ENCODE peak calls at places on chromosome 7, in four cellular contexts. One of them, this sample, is unnamed.

GRCh38 chr7:2927592-2927991 is 83.5 kb upstream of the GNA12 start:
- DNase-seq in ovary: peak; percentile 26
- DNase-seq in A549: no peak
- DNase-seq in transverse colon: no peak
- DNase-seq in this sample: peak; percentile 14

GRCh38 chr7:24102988-24103387 is 181.0 kb upstream of the NPY start:
- DNase-seq in ovary: no peak
- DNase-seq in A549: no peak
- DNase-seq in transverse colon: no peak
- DNase-seq in this sample: no peak

GRCh38 chr7:92244803-92245486 is 769 bp downstream of the KRIT1 start:
- DNase-seq in ovary: no peak
- DNase-seq in A549: no peak
- DNase-seq in transverse colon: no peak
- DNase-seq in this sample: no peak

GRCh38 chr7:157678503-157678902 is 341.7 kb downstream of the DNAJB6 start:
- DNase-seq in ovary: no peak
- DNase-seq in A549: no peak
- DNase-seq in transverse colon: no peak
- DNase-seq in this sample: no peak

GRCh38 chr7:98283127-98283886 is 1.8 kb downstream of the BRI3 start:
- DNase-seq in ovary: no peak
- DNase-seq in A549: no peak
- DNase-seq in transverse colon: peak; percentile 63
- DNase-seq in this sample: peak; percentile 75

GRCh38 chr7:69864822-69865221 is 266.5 kb downstream of the AUTS2 start:
- DNase-seq in ovary: no peak
- DNase-seq in A549: no peak
- DNase-seq in transverse colon: no peak
- DNase-seq in this sample: no peak

GRCh38 chr7:132113536-132114409 is 462.5 kb downstream of the PLXNA4 start:
- DNase-seq in ovary: no peak
- DNase-seq in A549: no peak
- DNase-seq in transverse colon: no peak
- DNase-seq in this sample: no peak

GRCh38 chr7:106110885-106111670 is 1.0 kb downstream of the SYPL1 start:
- DNase-seq in ovary: no peak
- DNase-seq in A549: no peak
- DNase-seq in transverse colon: no peak
- DNase-seq in this sample: no peak

GRCh38 chr7:121480058-121480457 is 84.0 kb upstream of the FAM3C start:
- DNase-seq in ovary: no peak
- DNase-seq in A549: no peak
- DNase-seq in transverse colon: no peak
- DNase-seq in this sample: no peak

GRCh38 chr7:71626206-71626605 is 494.3 kb downstream of the GALNT17 start:
- DNase-seq in ovary: no peak
- DNase-seq in A549: no peak
- DNase-seq in transverse colon: no peak
- DNase-seq in this sample: no peak

GRCh38 chr7:155893176-155893575 is 80.9 kb upstream of the SHH start:
- DNase-seq in ovary: no peak
- DNase-seq in A549: no peak
- DNase-seq in transverse colon: no peak
- DNase-seq in this sample: no peak

GRCh38 chr7:18413447-18413846 is 82.1 kb upstream of the HDAC9 start:
- DNase-seq in ovary: no peak
- DNase-seq in A549: no peak
- DNase-seq in transverse colon: no peak
- DNase-seq in this sample: no peak

GRCh38 chr7:92968502-92968901 is 132.1 kb upstream of the CDK6 start:
- DNase-seq in ovary: no peak
- DNase-seq in A549: no peak
- DNase-seq in transverse colon: no peak
- DNase-seq in this sample: no peak

GRCh38 chr7:36763084-36763807 is 39.0 kb upstream of the AOAH start:
- DNase-seq in ovary: no peak
- DNase-seq in A549: no peak
- DNase-seq in transverse colon: no peak
- DNase-seq in this sample: no peak

GRCh38 chr7:45460379-45460778 is 113.8 kb upstream of the ADCY1 start:
- DNase-seq in ovary: no peak
- DNase-seq in A549: no peak
- DNase-seq in transverse colon: no peak
- DNase-seq in this sample: no peak

GRCh38 chr7:44520574-44520973 is 20.6 kb downstream of the NPC1L1 start:
- DNase-seq in ovary: no peak
- DNase-seq in A549: no peak
- DNase-seq in transverse colon: no peak
- DNase-seq in this sample: no peak

GRCh38 chr7:50727072-50727471 is 55.6 kb downstream of the GRB10 start:
- DNase-seq in ovary: no peak
- DNase-seq in A549: no peak
- DNase-seq in transverse colon: no peak
- DNase-seq in this sample: no peak

GRCh38 chr7:157615101-157615817 is 278.5 kb downstream of the DNAJB6 start:
- DNase-seq in ovary: peak; percentile 63
- DNase-seq in A549: no peak
- DNase-seq in transverse colon: no peak
- DNase-seq in this sample: no peak

GRCh38 chr7:152674860-152675760 is 831 bp downstream of the XRCC2 start:
- DNase-seq in ovary: no peak
- DNase-seq in A549: peak; percentile 53
- DNase-seq in transverse colon: no peak
- DNase-seq in this sample: no peak

GRCh38 chr7:22109761-22110160 is 164.1 kb upstream of the CDCA7L start:
- DNase-seq in ovary: no peak
- DNase-seq in A549: peak; percentile 28
- DNase-seq in transverse colon: peak; percentile 28
- DNase-seq in this sample: peak; percentile 56

GRCh38 chr7:3197567-3198212 is 103.4 kb upstream of the SDK1 start:
- DNase-seq in ovary: no peak
- DNase-seq in A549: no peak
- DNase-seq in transverse colon: no peak
- DNase-seq in this sample: no peak

GRCh38 chr7:124034754-124035100 is 1.9 kb upstream of the TMEM229A start:
- DNase-seq in ovary: no peak
- DNase-seq in A549: no peak
- DNase-seq in transverse colon: no peak
- DNase-seq in this sample: no peak

GRCh38 chr7:92528958-92529264 is 316 bp downstream of the RBM48 start:
- DNase-seq in ovary: no peak
- DNase-seq in A549: no peak
- DNase-seq in transverse colon: no peak
- DNase-seq in this sample: no peak

GRCh38 chr7:143408686-143409551 is at the start of gene EPHA1:
- DNase-seq in ovary: no peak
- DNase-seq in A549: peak; percentile 65
- DNase-seq in transverse colon: peak; percentile 75
- DNase-seq in this sample: peak; percentile 74

GRCh38 chr7:136168021-136168420 is 190.9 kb upstream of the MTPN start:
- DNase-seq in ovary: no peak
- DNase-seq in A549: no peak
- DNase-seq in transverse colon: no peak
- DNase-seq in this sample: no peak

GRCh38 chr7:47332681-47333080 is 249.2 kb downstream of the TNS3 start:
- DNase-seq in ovary: no peak
- DNase-seq in A549: no peak
- DNase-seq in transverse colon: no peak
- DNase-seq in this sample: no peak

GRCh38 chr7:47335071-47335470 is 246.8 kb downstream of the TNS3 start:
- DNase-seq in ovary: no peak
- DNase-seq in A549: no peak
- DNase-seq in transverse colon: no peak
- DNase-seq in this sample: peak; percentile 14

GRCh38 chr7:47332213-47332612 is 249.7 kb downstream of the TNS3 start:
- DNase-seq in ovary: no peak
- DNase-seq in A549: no peak
- DNase-seq in transverse colon: no peak
- DNase-seq in this sample: no peak

GRCh38 chr7:47333959-47334358 is 248.0 kb downstream of the TNS3 start:
- DNase-seq in ovary: no peak
- DNase-seq in A549: no peak
- DNase-seq in transverse colon: no peak
- DNase-seq in this sample: no peak

DNA sequence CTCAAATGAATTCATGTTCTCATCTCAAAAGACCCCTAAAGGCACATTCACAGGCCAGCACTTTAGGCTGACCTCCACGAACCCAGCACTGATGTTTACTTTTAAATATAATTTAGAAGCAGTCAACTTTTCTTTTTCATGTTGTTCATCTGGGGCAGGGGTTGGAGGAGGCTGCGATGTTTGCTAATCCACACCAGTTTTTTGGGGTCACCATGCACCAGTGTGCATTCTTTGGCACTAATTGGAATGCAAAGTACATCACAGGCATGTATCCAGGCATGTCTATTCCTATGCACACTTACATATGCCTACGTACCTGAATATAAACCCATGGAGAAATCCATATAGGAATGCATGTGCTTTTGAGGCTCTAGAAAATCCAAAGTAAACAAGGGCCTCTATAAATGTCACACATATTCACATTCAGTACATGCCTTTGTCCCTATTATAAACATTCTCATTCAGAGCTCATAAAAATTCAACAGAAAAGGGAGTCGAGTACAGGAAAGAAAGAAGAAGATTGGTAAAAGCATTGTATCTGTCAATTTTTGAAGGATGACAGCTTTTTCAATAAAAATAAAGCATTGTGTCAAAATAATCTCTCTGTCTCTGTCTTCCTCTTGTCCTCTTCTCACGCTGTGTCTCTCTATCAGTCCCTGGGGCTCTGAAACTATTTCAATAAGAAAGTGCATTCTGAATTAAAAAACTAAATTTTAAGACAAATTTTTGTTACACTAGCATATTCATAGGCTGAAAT is 248.6 kb downstream of the TNS3 start:
- DNase-seq in ovary: no peak
- DNase-seq in A549: no peak
- DNase-seq in transverse colon: no peak
- DNase-seq in this sample: no peak
- TF ChIP-seq EP300 in ovary: no peak
- TF ChIP-seq EP300 in A549: no peak
- TF ChIP-seq EP300 in transverse colon: no peak
- TF ChIP-seq EP300 in this sample: no peak

DNA sequence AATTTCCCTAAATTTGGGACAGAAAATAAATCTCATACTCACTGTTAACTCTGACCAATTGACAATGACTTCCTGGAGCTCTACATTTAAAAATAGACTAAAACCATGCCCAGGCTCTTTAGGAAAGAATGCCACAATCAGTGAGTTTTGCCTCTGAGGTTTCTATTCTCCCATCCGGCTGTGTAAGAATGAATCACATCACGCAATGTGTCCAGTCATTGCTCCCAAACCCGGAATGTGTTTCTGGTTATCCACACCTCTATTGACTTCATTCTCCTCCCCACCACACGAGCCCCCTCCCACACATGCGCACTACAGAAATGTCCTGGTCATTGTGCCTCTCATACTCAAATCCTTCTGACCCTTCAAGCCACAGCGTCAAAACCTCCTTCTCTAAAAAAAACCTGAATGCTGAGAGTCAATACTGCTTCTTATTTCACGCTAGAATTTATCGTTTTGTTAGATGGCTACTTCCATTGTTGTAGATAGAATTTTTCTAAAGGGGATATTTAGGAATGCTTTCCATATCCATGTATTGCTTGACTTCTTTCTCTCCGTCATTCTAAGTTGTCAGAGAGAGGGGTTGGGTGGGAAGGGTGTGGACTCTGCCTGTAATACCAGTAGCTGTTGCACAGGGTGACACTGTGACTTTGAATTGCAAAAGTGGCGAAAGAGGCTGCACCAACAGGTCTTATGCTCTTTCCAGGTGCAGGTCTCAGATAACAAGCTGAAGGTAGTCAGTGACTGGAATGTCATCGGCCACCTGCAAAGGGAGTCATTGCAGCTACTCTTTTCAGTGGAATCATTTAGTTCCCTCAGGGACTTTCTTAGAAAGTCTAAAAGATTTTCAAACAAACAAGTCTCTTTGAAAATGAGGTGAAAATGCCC is 356.6 kb downstream of the PAXIP1 start:
- DNase-seq in ovary: no peak
- DNase-seq in A549: no peak
- DNase-seq in transverse colon: no peak
- DNase-seq in this sample: no peak
- TF ChIP-seq EP300 in ovary: no peak
- TF ChIP-seq EP300 in A549: no peak
- TF ChIP-seq EP300 in transverse colon: no peak
- TF ChIP-seq EP300 in this sample: no peak

DNA sequence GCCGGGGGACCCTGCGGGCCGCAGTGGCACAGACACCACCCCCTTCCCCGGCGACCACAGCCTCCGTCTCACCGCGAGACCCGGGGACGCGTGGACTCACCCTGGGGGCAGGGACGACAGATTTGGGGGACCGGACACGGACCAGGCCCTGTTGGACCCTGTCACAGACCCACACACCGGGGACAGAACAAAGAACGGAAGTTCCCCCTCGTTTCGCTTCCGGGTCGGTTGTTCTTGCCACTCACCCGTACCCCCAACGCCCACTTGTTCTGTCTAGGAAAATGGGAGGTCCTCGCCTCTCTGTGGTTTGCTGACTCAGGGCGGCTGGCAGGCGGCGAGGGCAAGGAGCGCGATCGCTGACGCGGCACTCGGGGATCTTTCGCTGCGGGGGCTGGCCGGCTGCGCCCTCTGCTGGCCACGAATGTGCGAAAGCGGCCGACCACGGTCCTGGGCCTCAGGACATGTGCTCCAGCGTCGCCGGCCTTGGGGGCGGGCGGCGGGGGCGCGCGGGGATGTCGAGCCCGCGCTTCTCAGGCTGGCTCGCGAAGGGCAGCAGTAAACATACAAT is at the start of gene ZNF3:
- DNase-seq in ovary: peak; percentile 98
- DNase-seq in A549: peak; percentile 91
- DNase-seq in transverse colon: peak; percentile 98
- DNase-seq in this sample: peak; percentile 99
- TF ChIP-seq EP300 in ovary: no peak
- TF ChIP-seq EP300 in A549: no peak
- TF ChIP-seq EP300 in transverse colon: no peak
- TF ChIP-seq EP300 in this sample: peak; percentile 76

DNA sequence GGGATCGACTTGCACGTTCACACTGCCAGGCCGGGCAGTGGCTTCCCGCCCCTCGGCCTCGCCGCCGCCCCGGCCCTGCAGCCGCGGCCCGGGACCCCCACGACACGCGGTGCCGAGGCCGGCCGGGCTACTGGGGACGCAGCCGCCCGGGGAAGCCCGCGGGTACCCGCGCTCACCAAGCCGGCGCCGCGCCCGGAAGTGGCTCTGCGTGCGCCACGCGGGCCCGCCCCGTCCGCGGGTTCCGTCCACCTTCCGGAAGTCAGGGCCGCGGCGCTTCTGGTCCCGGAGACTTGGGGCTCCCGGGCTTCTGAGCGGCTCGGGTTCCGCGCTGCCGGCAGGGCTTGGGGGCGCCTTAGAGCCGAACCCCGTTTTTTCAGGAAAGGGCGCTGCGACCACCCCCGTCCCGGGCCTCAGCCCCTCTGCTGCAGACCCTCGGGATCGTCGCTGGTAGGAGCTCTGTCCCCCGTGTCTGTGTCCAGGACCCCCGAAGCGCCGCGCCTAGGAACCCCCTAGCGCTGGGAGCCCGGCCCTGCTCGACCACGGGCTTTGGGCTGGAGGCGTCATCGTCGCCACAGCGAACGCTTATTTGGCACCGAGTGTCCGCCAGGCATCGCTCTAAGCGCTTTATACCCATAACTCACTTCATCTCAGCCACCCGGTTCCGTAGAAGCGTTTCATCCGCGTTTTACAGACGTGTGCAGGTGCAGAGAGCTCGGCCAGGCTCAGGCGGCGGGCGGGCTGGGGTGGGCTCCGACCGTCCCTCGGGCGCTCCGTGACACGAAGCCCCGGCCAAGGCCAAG is at the start of gene PSMG3:
- DNase-seq in ovary: peak; percentile 91
- DNase-seq in A549: peak; percentile 93
- DNase-seq in transverse colon: peak; percentile 93
- DNase-seq in this sample: peak; percentile 98
- TF ChIP-seq EP300 in ovary: no peak
- TF ChIP-seq EP300 in A549: no peak
- TF ChIP-seq EP300 in transverse colon: no peak
- TF ChIP-seq EP300 in this sample: no peak